ENCODE peak calls at places on chromosome 16, in seven cellular contexts. One of them, this sample, is unnamed.

GRCh38 chr16:3022697-3023414 is 886 bp downstream of the HCFC1R1 start:
- DNase-seq in spleen: peak; percentile 78
- DNase-seq in epithelial cell of proximal tubule: no peak
- DNase-seq in RWPE1: no peak
- DNase-seq in neural crest cell: no peak
- DNase-seq in fibroblast of pulmonary artery: peak; percentile 40
- DNase-seq in D721Med: no peak
- DNase-seq in this sample: no peak

GRCh38 chr16:30184430-30185140 is 1.2 kb downstream of the CORO1A start:
- DNase-seq in spleen: peak; percentile 94
- DNase-seq in epithelial cell of proximal tubule: no peak
- DNase-seq in RWPE1: no peak
- DNase-seq in neural crest cell: no peak
- DNase-seq in fibroblast of pulmonary artery: no peak
- DNase-seq in D721Med: no peak
- DNase-seq in this sample: peak; percentile 71

GRCh38 chr16:13453938-13454553 is 465.9 kb upstream of the ERCC4 start:
- DNase-seq in spleen: no peak
- DNase-seq in epithelial cell of proximal tubule: no peak
- DNase-seq in RWPE1: no peak
- DNase-seq in neural crest cell: peak; percentile 53
- DNase-seq in fibroblast of pulmonary artery: no peak
- DNase-seq in D721Med: no peak
- DNase-seq in this sample: no peak

GRCh38 chr16:59848314-59848713 is 1114.2 kb upstream of the GOT2 start:
- DNase-seq in spleen: no peak
- DNase-seq in epithelial cell of proximal tubule: no peak
- DNase-seq in RWPE1: no peak
- DNase-seq in neural crest cell: no peak
- DNase-seq in fibroblast of pulmonary artery: no peak
- DNase-seq in D721Med: no peak
- DNase-seq in this sample: no peak

GRCh38 chr16:85518398-85519049 is 94.6 kb upstream of the GSE1 start:
- DNase-seq in spleen: no peak
- DNase-seq in epithelial cell of proximal tubule: no peak
- DNase-seq in RWPE1: no peak
- DNase-seq in neural crest cell: no peak
- DNase-seq in fibroblast of pulmonary artery: no peak
- DNase-seq in D721Med: no peak
- DNase-seq in this sample: no peak

GRCh38 chr16:89765292-89765810 is 44.0 kb downstream of the ZNF276 start:
- DNase-seq in spleen: no peak
- DNase-seq in epithelial cell of proximal tubule: no peak
- DNase-seq in RWPE1: no peak
- DNase-seq in neural crest cell: no peak
- DNase-seq in fibroblast of pulmonary artery: no peak
- DNase-seq in D721Med: no peak
- DNase-seq in this sample: no peak

GRCh38 chr16:9060225-9060624 is 31.2 kb upstream of the HAPSTR1 start:
- DNase-seq in spleen: no peak
- DNase-seq in epithelial cell of proximal tubule: no peak
- DNase-seq in RWPE1: no peak
- DNase-seq in neural crest cell: no peak
- DNase-seq in fibroblast of pulmonary artery: no peak
- DNase-seq in D721Med: no peak
- DNase-seq in this sample: no peak

GRCh38 chr16:53620476-53620875 is 83.2 kb downstream of the RPGRIP1L start:
- DNase-seq in spleen: no peak
- DNase-seq in epithelial cell of proximal tubule: no peak
- DNase-seq in RWPE1: no peak
- DNase-seq in neural crest cell: no peak
- DNase-seq in fibroblast of pulmonary artery: no peak
- DNase-seq in D721Med: no peak
- DNase-seq in this sample: no peak

GRCh38 chr16:1723450-1724147 is 17.6 kb downstream of the MAPK8IP3 start:
- DNase-seq in spleen: no peak
- DNase-seq in epithelial cell of proximal tubule: no peak
- DNase-seq in RWPE1: no peak
- DNase-seq in neural crest cell: peak; percentile 51
- DNase-seq in fibroblast of pulmonary artery: peak; percentile 54
- DNase-seq in D721Med: no peak
- DNase-seq in this sample: no peak

GRCh38 chr16:3182608-3183444 is 5.2 kb upstream of the OR1F1 start:
- DNase-seq in spleen: peak; percentile 88
- DNase-seq in epithelial cell of proximal tubule: no peak
- DNase-seq in RWPE1: no peak
- DNase-seq in neural crest cell: peak; percentile 75
- DNase-seq in fibroblast of pulmonary artery: peak; percentile 46
- DNase-seq in D721Med: no peak
- DNase-seq in this sample: no peak

GRCh38 chr16:4744758-4745569 is 10.6 kb downstream of the DNAAF8 start:
- DNase-seq in spleen: no peak
- DNase-seq in epithelial cell of proximal tubule: no peak
- DNase-seq in RWPE1: no peak
- DNase-seq in neural crest cell: no peak
- DNase-seq in fibroblast of pulmonary artery: no peak
- DNase-seq in D721Med: no peak
- DNase-seq in this sample: no peak

GRCh38 chr16:85319984-85320440 is 207.7 kb upstream of the CIBAR2 start:
- DNase-seq in spleen: no peak
- DNase-seq in epithelial cell of proximal tubule: no peak
- DNase-seq in RWPE1: no peak
- DNase-seq in neural crest cell: no peak
- DNase-seq in fibroblast of pulmonary artery: no peak
- DNase-seq in D721Med: no peak
- DNase-seq in this sample: no peak

GRCh38 chr16:23837553-23838308 is 1.9 kb downstream of the PRKCB start:
- DNase-seq in spleen: peak; percentile 77
- DNase-seq in epithelial cell of proximal tubule: no peak
- DNase-seq in RWPE1: no peak
- DNase-seq in neural crest cell: no peak
- DNase-seq in fibroblast of pulmonary artery: no peak
- DNase-seq in D721Med: no peak
- DNase-seq in this sample: no peak

GRCh38 chr16:23080747-23081146 is 68.5 kb downstream of the USP31 start:
- DNase-seq in spleen: no peak
- DNase-seq in epithelial cell of proximal tubule: no peak
- DNase-seq in RWPE1: no peak
- DNase-seq in neural crest cell: no peak
- DNase-seq in fibroblast of pulmonary artery: no peak
- DNase-seq in D721Med: no peak
- DNase-seq in this sample: no peak

GRCh38 chr16:65909310-65910050 is 457.0 kb upstream of the CDH5 start:
- DNase-seq in spleen: no peak
- DNase-seq in epithelial cell of proximal tubule: no peak
- DNase-seq in RWPE1: peak; percentile 4
- DNase-seq in neural crest cell: no peak
- DNase-seq in fibroblast of pulmonary artery: peak; percentile 21
- DNase-seq in D721Med: no peak
- DNase-seq in this sample: no peak

GRCh38 chr16:80894091-80894490 is 89.7 kb upstream of the CDYL2 start:
- DNase-seq in spleen: no peak
- DNase-seq in epithelial cell of proximal tubule: no peak
- DNase-seq in RWPE1: no peak
- DNase-seq in neural crest cell: no peak
- DNase-seq in fibroblast of pulmonary artery: peak; percentile 76
- DNase-seq in D721Med: no peak
- DNase-seq in this sample: no peak

GRCh38 chr16:62831235-62831634 is 795.0 kb upstream of the CDH8 start:
- DNase-seq in spleen: no peak
- DNase-seq in epithelial cell of proximal tubule: no peak
- DNase-seq in RWPE1: no peak
- DNase-seq in neural crest cell: no peak
- DNase-seq in fibroblast of pulmonary artery: no peak
- DNase-seq in D721Med: no peak
- DNase-seq in this sample: no peak

DNA sequence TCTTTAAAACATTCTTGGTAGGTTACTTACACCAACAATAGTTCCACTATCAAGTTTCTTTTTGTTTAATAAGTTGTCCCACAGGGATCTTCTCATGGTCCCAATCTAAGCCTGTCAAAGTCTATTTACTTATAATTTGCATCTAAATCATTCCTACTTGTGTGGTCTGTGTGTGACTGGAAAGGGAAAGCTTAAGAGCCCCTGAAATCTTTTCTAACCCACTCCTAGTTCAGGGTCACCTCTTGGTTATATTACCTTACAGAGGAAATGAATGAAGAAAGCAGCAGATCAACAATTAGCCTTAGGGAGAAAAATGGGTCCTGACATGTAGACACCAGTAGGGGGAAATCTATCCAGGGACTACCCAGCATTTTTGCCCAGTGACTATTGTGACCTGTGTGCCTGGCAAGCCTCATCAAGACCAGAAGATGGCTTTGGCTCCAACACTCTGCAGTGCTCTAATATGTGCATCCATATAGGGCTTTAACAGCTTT is 110.4 kb upstream of the HAS3 start:
- DNase-seq in spleen: no peak
- DNase-seq in epithelial cell of proximal tubule: no peak
- DNase-seq in RWPE1: peak; percentile 74
- DNase-seq in neural crest cell: no peak
- DNase-seq in fibroblast of pulmonary artery: peak; percentile 73
- DNase-seq in D721Med: no peak
- DNase-seq in this sample: no peak
- TF ChIP-seq CTCF in spleen: no peak
- TF ChIP-seq CTCF in epithelial cell of proximal tubule: peak; percentile 65
- TF ChIP-seq CTCF in RWPE1: peak; percentile 48
- TF ChIP-seq CTCF in neural crest cell: peak; percentile 40
- TF ChIP-seq CTCF in fibroblast of pulmonary artery: peak; percentile 50
- TF ChIP-seq CTCF in D721Med: peak; percentile 4
- TF ChIP-seq CTCF in this sample: no peak

DNA sequence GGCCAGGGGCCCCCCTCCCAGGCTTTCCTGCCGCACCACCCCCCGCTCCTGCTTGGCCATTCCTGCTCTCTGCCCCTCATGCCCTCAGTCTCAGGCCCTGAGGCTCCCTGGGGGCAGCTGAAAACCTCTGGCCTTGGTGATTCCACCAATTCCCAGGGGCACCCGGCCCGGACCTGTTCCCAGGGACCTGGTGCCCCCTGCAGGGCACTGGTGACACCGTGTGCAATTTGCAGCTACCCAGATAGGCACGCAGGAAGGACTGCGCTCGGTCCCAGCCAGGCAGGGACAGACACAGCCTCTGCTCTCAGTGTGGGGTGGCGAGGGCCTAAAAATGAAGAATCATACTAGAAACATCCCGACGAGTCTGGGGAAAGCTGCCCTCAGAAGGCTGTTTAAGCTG is 13.4 kb downstream of the WFDC1 start:
- DNase-seq in spleen: peak; percentile 81
- DNase-seq in epithelial cell of proximal tubule: no peak
- DNase-seq in RWPE1: peak; percentile 14
- DNase-seq in neural crest cell: peak; percentile 53
- DNase-seq in fibroblast of pulmonary artery: peak; percentile 51
- DNase-seq in D721Med: no peak
- DNase-seq in this sample: peak; percentile 87
- TF ChIP-seq CTCF in spleen: peak; percentile 48
- TF ChIP-seq CTCF in epithelial cell of proximal tubule: peak; percentile 78
- TF ChIP-seq CTCF in RWPE1: no peak
- TF ChIP-seq CTCF in neural crest cell: peak; percentile 58
- TF ChIP-seq CTCF in fibroblast of pulmonary artery: peak; percentile 55
- TF ChIP-seq CTCF in D721Med: peak; percentile 84
- TF ChIP-seq CTCF in this sample: peak; percentile 60

DNA sequence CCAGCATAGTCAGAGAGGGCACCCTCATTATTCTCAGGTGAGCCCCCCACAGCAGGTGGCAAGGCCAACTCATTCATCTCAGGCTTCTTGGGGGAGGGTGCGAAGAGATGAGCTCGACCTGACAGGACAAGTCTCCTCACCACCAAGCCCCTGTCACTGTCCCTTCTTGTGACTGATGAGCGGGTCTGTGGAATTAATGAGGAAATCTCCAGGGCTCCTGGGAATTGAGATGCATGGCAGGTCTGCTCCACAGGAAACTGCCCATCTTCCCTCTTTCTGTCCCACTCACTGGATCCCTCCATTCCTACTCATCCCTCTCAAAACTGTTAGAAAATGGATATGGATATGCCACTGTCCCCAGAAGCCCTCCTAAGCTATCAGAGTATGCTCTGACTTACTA is 32.5 kb upstream of the CES5A start:
- DNase-seq in spleen: no peak
- DNase-seq in epithelial cell of proximal tubule: no peak
- DNase-seq in RWPE1: no peak
- DNase-seq in neural crest cell: no peak
- DNase-seq in fibroblast of pulmonary artery: no peak
- DNase-seq in D721Med: no peak
- DNase-seq in this sample: no peak
- TF ChIP-seq CTCF in spleen: no peak
- TF ChIP-seq CTCF in epithelial cell of proximal tubule: no peak
- TF ChIP-seq CTCF in RWPE1: no peak
- TF ChIP-seq CTCF in neural crest cell: no peak
- TF ChIP-seq CTCF in fibroblast of pulmonary artery: no peak
- TF ChIP-seq CTCF in D721Med: no peak
- TF ChIP-seq CTCF in this sample: no peak

GRCh38 chr16:84293406-84293805 is 1.3 kb upstream of the WFDC1 start:
- DNase-seq in spleen: no peak
- DNase-seq in epithelial cell of proximal tubule: no peak
- DNase-seq in RWPE1: no peak
- DNase-seq in neural crest cell: no peak
- DNase-seq in fibroblast of pulmonary artery: no peak
- DNase-seq in D721Med: no peak
- DNase-seq in this sample: no peak

GRCh38 chr16:84294196-84295142 is at the start of gene WFDC1:
- DNase-seq in spleen: peak; percentile 81
- DNase-seq in epithelial cell of proximal tubule: no peak
- DNase-seq in RWPE1: no peak
- DNase-seq in neural crest cell: no peak
- DNase-seq in fibroblast of pulmonary artery: peak; percentile 20
- DNase-seq in D721Med: no peak
- DNase-seq in this sample: peak; percentile 80

GRCh38 chr16:84298376-84298899 is 3.8 kb downstream of the WFDC1 start:
- DNase-seq in spleen: no peak
- DNase-seq in epithelial cell of proximal tubule: no peak
- DNase-seq in RWPE1: no peak
- DNase-seq in neural crest cell: no peak
- DNase-seq in fibroblast of pulmonary artery: no peak
- DNase-seq in D721Med: no peak
- DNase-seq in this sample: peak; percentile 84

GRCh38 chr16:84292032-84292431 is 2.6 kb upstream of the WFDC1 start:
- DNase-seq in spleen: no peak
- DNase-seq in epithelial cell of proximal tubule: no peak
- DNase-seq in RWPE1: no peak
- DNase-seq in neural crest cell: no peak
- DNase-seq in fibroblast of pulmonary artery: no peak
- DNase-seq in D721Med: no peak
- DNase-seq in this sample: no peak

DNA sequence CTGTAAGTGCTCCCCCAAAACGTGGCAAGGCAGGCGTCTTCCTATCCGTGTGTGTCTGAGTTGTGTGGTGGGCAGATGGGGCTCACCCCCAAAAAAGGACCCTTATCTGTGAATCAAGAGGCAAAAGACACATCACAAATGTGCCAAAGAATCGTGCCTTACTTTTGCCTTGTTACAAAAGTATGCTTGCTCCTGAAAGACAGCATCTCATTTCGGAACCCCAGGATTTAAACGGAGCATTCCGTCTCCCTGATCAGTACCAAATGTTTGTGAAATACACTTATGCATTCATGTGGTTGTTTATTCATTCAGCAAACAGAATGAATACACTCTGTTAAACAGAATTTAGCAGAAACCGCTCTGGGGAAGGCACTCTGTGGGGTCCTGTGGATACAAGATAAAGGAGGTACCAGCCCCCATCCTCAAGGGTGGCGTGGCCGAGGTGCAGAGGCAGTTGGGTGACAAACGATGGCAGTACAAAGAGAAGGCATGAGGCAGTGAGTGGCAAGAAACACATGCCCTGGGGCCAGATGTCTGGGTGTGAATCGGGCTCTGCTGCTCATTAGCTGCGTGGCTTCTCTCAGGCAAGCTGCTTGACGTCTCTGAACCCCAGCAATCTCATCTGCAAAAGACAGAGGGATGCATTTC is 649 bp downstream of the WFDC1 start:
- DNase-seq in spleen: no peak
- DNase-seq in epithelial cell of proximal tubule: no peak
- DNase-seq in RWPE1: no peak
- DNase-seq in neural crest cell: no peak
- DNase-seq in fibroblast of pulmonary artery: no peak
- DNase-seq in D721Med: no peak
- DNase-seq in this sample: no peak
- TF ChIP-seq CTCF in spleen: no peak
- TF ChIP-seq CTCF in epithelial cell of proximal tubule: no peak
- TF ChIP-seq CTCF in RWPE1: no peak
- TF ChIP-seq CTCF in neural crest cell: no peak
- TF ChIP-seq CTCF in fibroblast of pulmonary artery: no peak
- TF ChIP-seq CTCF in D721Med: no peak
- TF ChIP-seq CTCF in this sample: no peak